ENCODE peak calls at places on chromosomes 16 and 17, in seven cellular contexts. K is AG04450, U is T-helper 1 cell, X is left cardiac atrium, N is GDM1, J is epithelial cell of esophagus, Z is T-helper 2 cell. H is an unnamed sample.

GRCh38 chr16:17474037-17474436 is 3.3 kb upstream of the XYLT1 start:
- DNase-seq in X (no peak), J (no peak), U (no peak), N (peak; percentile 91), Z (no peak), K (no peak), H (no peak)

GRCh38 chr16:50166511-50167500 is 13.7 kb downstream of the TENT4B start:
- DNase-seq in X (no peak), Z (peak; percentile 20), N (no peak), K (no peak), U (no peak), J (peak; percentile 45), H (no peak)

GRCh38 chr17:43766413-43767052 is 7.9 kb upstream of the SOST start:
- DNase-seq in U (no peak), Z (peak; percentile 24), N (no peak), K (no peak), J (peak; percentile 62), X (peak; percentile 81), H (peak; percentile 82)

GRCh38 chr17:51527230-51527982 is 267.1 kb downstream of the UTP18 start:
- DNase-seq in J (no peak), N (no peak), K (no peak), X (no peak), U (no peak), Z (no peak), H (no peak)

GRCh38 chr17:80311216-80311827 is 50.7 kb downstream of the RNF213 start:
- DNase-seq in K (no peak), X (no peak), Z (no peak), U (no peak), J (no peak), N (no peak), H (peak; percentile 57)

GRCh38 chr17:71327376-71328059 is 793.3 kb upstream of the SOX9 start:
- DNase-seq in J (peak; percentile 41), N (no peak), X (no peak), Z (no peak), K (peak; percentile 27), U (no peak), H (no peak)

GRCh38 chr16:3819741-3820724 is 60.5 kb downstream of the CREBBP start:
- DNase-seq in N (no peak), X (no peak), K (peak; percentile 90), Z (no peak), U (no peak), J (peak; percentile 91), H (no peak)

GRCh38 chr16:24771132-24771778 is 41.8 kb downstream of the TNRC6A start:
- DNase-seq in Z (no peak), J (peak; percentile 26), U (no peak), X (no peak), K (peak; percentile 37), N (no peak), H (no peak)

GRCh38 chr17:3762922-3763776 is 37.8 kb downstream of the ITGAE start:
- DNase-seq in U (no peak), X (peak; percentile 4), N (no peak), K (no peak), Z (no peak), J (no peak), H (peak; percentile 58)

GRCh38 chr16:87050142-87050541 is 267.1 kb downstream of the C16orf95 start:
- DNase-seq in N (no peak), U (no peak), X (no peak), J (no peak), K (no peak), Z (no peak), H (peak; percentile 29)

GRCh38 chr16:68590201-68590994 is 51.3 kb downstream of the ZFP90 start:
- DNase-seq in Z (peak; percentile 42), K (no peak), N (peak; percentile 12), J (peak; percentile 85), U (peak; percentile 38), X (peak; percentile 25), H (no peak)

GRCh38 chr16:58234831-58235595 is 37.1 kb upstream of the CSNK2A2 start:
- DNase-seq in K (no peak), U (no peak), N (no peak), J (no peak), Z (no peak), X (no peak), H (no peak)

GRCh38 chr16:69917739-69918138 is 33.4 kb upstream of the CLEC18A start:
- DNase-seq in Z (no peak), J (peak; percentile 92), K (peak; percentile 86), N (no peak), X (peak; percentile 54), U (no peak), H (no peak)

GRCh38 chr16:14672403-14672971 is 21.6 kb downstream of the PLA2G10 start:
- DNase-seq in U (no peak), X (no peak), J (no peak), K (no peak), Z (no peak), N (no peak), H (peak; percentile 12)

GRCh38 chr17:46020023-46020735 is 21.1 kb downstream of the STH start:
- DNase-seq in K (no peak), Z (peak; percentile 30), U (no peak), N (no peak), J (no peak), X (no peak), H (no peak)

GRCh38 chr17:40095944-40096791 is 4.2 kb downstream of the NR1D1 start:
- DNase-seq in X (peak; percentile 66), K (no peak), U (peak; percentile 73), N (peak; percentile 31), Z (peak; percentile 72), J (no peak), H (no peak)

GRCh38 chr16:72244853-72245252 is 72.9 kb upstream of the PMFBP1 start:
- DNase-seq in N (no peak), J (no peak), K (no peak), X (no peak), U (no peak), Z (no peak), H (no peak)

GRCh38 chr17:49218941-49219913 is 8.7 kb downstream of the ABI3 start:
- DNase-seq in U (no peak), N (peak; percentile 29), K (no peak), J (no peak), Z (no peak), X (no peak), H (peak; percentile 82)

GRCh38 chr16:29678691-29679267 is at the start of gene QPRT:
- DNase-seq in N (peak; percentile 27), X (no peak), J (no peak), Z (no peak), U (no peak), K (no peak), H (no peak)

GRCh38 chr16:870856-871561 is 70.5 kb upstream of the GNG13 start:
- DNase-seq in N (no peak), U (no peak), X (peak; percentile 19), Z (no peak), J (no peak), K (no peak), H (no peak)

GRCh38 chr17:47638903-47639302 is 10.8 kb upstream of the KPNB1 start:
- DNase-seq in X (no peak), N (no peak), Z (no peak), J (no peak), U (no peak), K (no peak), H (no peak)

GRCh38 chr17:21462259-21462658 is 86.1 kb downstream of the KCNJ12 start:
- DNase-seq in Z (no peak), J (no peak), U (no peak), K (no peak), X (no peak), N (no peak), H (no peak)

GRCh38 chr17:64063766-64064224 is 43.4 kb upstream of the ICAM2 start:
- DNase-seq in K (no peak), J (peak; percentile 84), X (peak; percentile 71), Z (peak; percentile 24), U (no peak), N (no peak), H (no peak)

GRCh38 chr17:9959377-9959981 is 54.4 kb upstream of the RCVRN start:
- DNase-seq in K (no peak), J (peak; percentile 4), X (no peak), U (no peak), Z (no peak), N (no peak), H (peak; percentile 78)

GRCh38 chr16:89918453-89919347 is at the start of gene MC1R:
- DNase-seq in K (no peak), J (no peak), Z (no peak), N (no peak), X (no peak), U (no peak), H (peak; percentile 85)

GRCh38 chr17:79280010-79280409 is 205.4 kb downstream of the ENGASE start:
- DNase-seq in U (no peak), N (no peak), J (no peak), K (no peak), Z (no peak), X (no peak), H (no peak)

GRCh38 chr16:5003211-5003610 is 30.5 kb downstream of the NAGPA start:
- DNase-seq in N (no peak), J (no peak), K (no peak), U (no peak), Z (no peak), X (no peak), H (no peak)

H was measured in posterior vena cava.